ENCODE peak calls at places on chromosome 3, in eight cellular contexts. W, D, E, Y, O, H, I and K are unnamed samples.
A peak's percentile ranks its signal among the peaks of the same experiment; 100 is the strongest.

GRCh38 chr3:128382221-128382807 is 84.4 kb downstream of the DNAJB8 start:
- DNase-seq in W (no peak), D (no peak), E (no peak), Y (no peak), O (no peak), H (no peak), I (no peak), K (no peak)

GRCh38 chr3:65961733-65962132 is 77.0 kb downstream of the MAGI1 start:
- DNase-seq in W (no peak), D (no peak), E (no peak), Y (no peak), O (no peak), H (no peak), I (no peak), K (no peak)

GRCh38 chr3:468172-468571 is 271.6 kb downstream of the CHL1 start:
- DNase-seq in W (no peak), D (no peak), E (no peak), Y (no peak), O (no peak), H (no peak), I (no peak), K (peak; percentile 44)

GRCh38 chr3:156417733-156418132 is 137.2 kb downstream of the SSR3 start:
- DNase-seq in W (no peak), D (no peak), E (no peak), Y (no peak), O (no peak), H (no peak), I (no peak), K (no peak)

GRCh38 chr3:52649461-52650210 is 36.1 kb downstream of the PBRM1 start:
- DNase-seq in W (no peak), D (peak; percentile 70), E (no peak), Y (no peak), O (no peak), H (no peak), I (no peak), K (no peak)

GRCh38 chr3:197736010-197736490 is 654 bp downstream of the RUBCN start:
- DNase-seq in W (no peak), D (no peak), E (peak; percentile 47), Y (peak; percentile 39), O (peak; percentile 40), H (no peak), I (peak; percentile 36), K (peak; percentile 33)

GRCh38 chr3:13359916-13360315 is 60.2 kb downstream of the NUP210 start:
- DNase-seq in W (no peak), D (no peak), E (no peak), Y (no peak), O (no peak), H (no peak), I (no peak), K (no peak)

GRCh38 chr3:8183627-8184026 is 318.0 kb upstream of the LMCD1 start:
- DNase-seq in W (no peak), D (no peak), E (no peak), Y (no peak), O (no peak), H (no peak), I (no peak), K (no peak)

GRCh38 chr3:183265713-183266417 is 12.8 kb downstream of the B3GNT5 start:
- DNase-seq in W (no peak), D (peak; percentile 81), E (no peak), Y (no peak), O (no peak), H (no peak), I (peak; percentile 99), K (peak; percentile 71)

GRCh38 chr3:160133757-160134156 is 91.5 kb upstream of the C3orf80 start:
- DNase-seq in W (no peak), D (no peak), E (peak; percentile 30), Y (no peak), O (peak; percentile 68), H (no peak), I (peak; percentile 49), K (no peak)

GRCh38 chr3:80000022-80000421 is 232.2 kb upstream of the ROBO1 start:
- DNase-seq in W (no peak), D (no peak), E (no peak), Y (no peak), O (no peak), H (no peak), I (peak; percentile 23), K (no peak)

GRCh38 chr3:154242766-154243165 is 81.5 kb downstream of the DHX36 start:
- DNase-seq in W (no peak), D (no peak), E (no peak), Y (no peak), O (peak; percentile 57), H (no peak), I (no peak), K (no peak)

GRCh38 chr3:151330899-151331298 is 1.6 kb upstream of the P2RY13 start:
- DNase-seq in W (no peak), D (peak; percentile 20), E (no peak), Y (no peak), O (no peak), H (no peak), I (no peak), K (no peak)

GRCh38 chr3:126267169-126267975 is 87.0 kb upstream of the ALDH1L1 start:
- DNase-seq in W (peak; percentile 81), D (peak; percentile 91), E (peak; percentile 57), Y (no peak), O (peak; percentile 86), H (peak; percentile 86), I (peak; percentile 72), K (no peak)

GRCh38 chr3:42668793-42669217 is 15.3 kb downstream of the ZBTB47 start:
- DNase-seq in W (no peak), D (no peak), E (no peak), Y (no peak), O (no peak), H (no peak), I (peak; percentile 50), K (no peak)

GRCh38 chr3:140225996-140226395 is 291.0 kb downstream of the CLSTN2 start:
- DNase-seq in W (no peak), D (no peak), E (no peak), Y (no peak), O (no peak), H (no peak), I (no peak), K (no peak)

GRCh38 chr3:130705501-130705900 is 41.1 kb downstream of the PIK3R4 start:
- DNase-seq in W (no peak), D (no peak), E (no peak), Y (no peak), O (no peak), H (no peak), I (no peak), K (no peak)

GRCh38 chr3:37907906-37908305 is 46.2 kb downstream of the CTDSPL start:
- DNase-seq in W (no peak), D (no peak), E (no peak), Y (no peak), O (no peak), H (no peak), I (peak; percentile 14), K (no peak)

GRCh38 chr3:109316162-109316730 is at the start of gene DPPA2:
- DNase-seq in W (no peak), D (no peak), E (no peak), Y (no peak), O (peak; percentile 98), H (no peak), I (no peak), K (no peak)

GRCh38 chr3:61669676-61670299 is 108.4 kb downstream of the PTPRG start:
- DNase-seq in W (no peak), D (no peak), E (no peak), Y (no peak), O (no peak), H (no peak), I (peak; percentile 61), K (no peak)

GRCh38 chr3:24492971-24493551 is 1.6 kb downstream of the THRB start:
- DNase-seq in W (no peak), D (no peak), E (no peak), Y (no peak), O (no peak), H (no peak), I (no peak), K (no peak)

GRCh38 chr3:180319461-180319860 is 282.5 kb upstream of the TTC14 start:
- DNase-seq in W (no peak), D (peak; percentile 40), E (no peak), Y (no peak), O (no peak), H (no peak), I (no peak), K (no peak)
- H3K4me1 ChIP-seq in W (no peaks in the 10 kb centered on the region), D (peaks cover 2% of the 10 kb centered on the region), E (no peaks in the 10 kb centered on the region), Y (no peaks in the 10 kb centered on the region), O (no peaks in the 10 kb centered on the region), H (no peaks in the 10 kb centered on the region), I (peaks cover 16% of the 10 kb centered on the region), K (no peaks in the 10 kb centered on the region)

GRCh38 chr3:55615694-55616310 is 128.7 kb upstream of the WNT5A start:
- DNase-seq in W (no peak), D (no peak), E (no peak), Y (no peak), O (peak; percentile 82), H (no peak), I (no peak), K (no peak)
- H3K4me1 ChIP-seq in W (peaks cover 8% of the 10 kb centered on the region), D (peaks cover 6% of the 10 kb centered on the region), E (no peaks in the 10 kb centered on the region), Y (no peaks in the 10 kb centered on the region), O (peaks cover 14% of the 10 kb centered on the region), H (no peaks in the 10 kb centered on the region), I (peaks cover 2% of the 10 kb centered on the region), K (peaks cover 5% of the 10 kb centered on the region)

GRCh38 chr3:99868438-99868723 is 50.7 kb downstream of the CMSS1 start:
- DNase-seq in W (no peak), D (peak; percentile 41), E (peak; percentile 33), Y (no peak), O (no peak), H (no peak), I (peak; percentile 38), K (no peak)

GRCh38 chr3:99866167-99866810 is 48.6 kb downstream of the CMSS1 start:
- DNase-seq in W (no peak), D (peak; percentile 69), E (no peak), Y (no peak), O (no peak), H (no peak), I (peak; percentile 77), K (no peak)

GRCh38 chr3:99869621-99870020 is 52.0 kb downstream of the CMSS1 start:
- DNase-seq in W (no peak), D (no peak), E (no peak), Y (no peak), O (no peak), H (no peak), I (no peak), K (no peak)

GRCh38 chr3:99865321-99865720 is 47.7 kb downstream of the CMSS1 start:
- DNase-seq in W (no peak), D (peak; percentile 61), E (no peak), Y (no peak), O (no peak), H (no peak), I (peak; percentile 51), K (no peak)

GRCh38 chr3:99867594-99868437 is 50.2 kb downstream of the CMSS1 start:
- DNase-seq in W (no peak), D (no peak), E (no peak), Y (no peak), O (no peak), H (no peak), I (no peak), K (peak; percentile 40)
- H3K4me1 ChIP-seq in W (peaks cover 12% of the 10 kb centered on the region), D (peaks cover 27% of the 10 kb centered on the region), E (peaks cover 14% of the 10 kb centered on the region), Y (no peaks in the 10 kb centered on the region), O (peaks cover 3% of the 10 kb centered on the region), H (peaks cover 48% of the 10 kb centered on the region), I (peaks cover 17% of the 10 kb centered on the region), K (peaks cover 5% of the 10 kb centered on the region)

DNA sequence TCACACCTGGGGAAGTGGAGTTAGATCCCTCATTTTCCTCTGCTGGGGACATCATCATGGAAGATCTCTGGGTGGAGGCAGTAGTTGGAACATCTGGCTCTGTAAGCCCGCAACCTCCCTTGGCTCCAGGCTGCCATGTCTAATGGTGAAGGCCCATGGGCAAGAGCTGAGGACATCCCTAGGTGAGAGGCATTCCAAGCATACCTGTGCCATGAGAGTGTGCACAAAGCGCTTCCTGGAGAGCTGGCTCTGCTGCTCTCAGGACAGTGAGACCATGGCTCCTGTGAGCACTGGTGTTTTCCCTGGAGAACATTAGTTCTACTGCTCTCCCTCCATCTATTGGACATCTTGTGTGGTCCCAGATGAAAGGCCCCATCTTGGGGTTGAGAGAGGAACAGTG is 7.7 kb downstream of the MAPKAPK3 start:
- DNase-seq in W (no peak), D (no peak), E (no peak), Y (no peak), O (peak; percentile 61), H (no peak), I (peak; percentile 63), K (no peak)
- H3K4me1 ChIP-seq in W (peaks cover 100% of the 10 kb centered on the region), D (peaks cover 6% of the 10 kb centered on the region), E (no peaks in the 10 kb centered on the region), Y (peaks cover 60% of the 10 kb centered on the region), O (no peaks in the 10 kb centered on the region), H (peaks cover 11% of the 10 kb centered on the region), I (peaks cover 89% of the 10 kb centered on the region), K (peaks cover 7% of the 10 kb centered on the region)